ENCODE peak calls at places on chromosome 5, in nine cellular contexts. Y is bronchial epithelial cell, P is brain microvascular endothelial cell, N is dorsolateral prefrontal cortex, C is lung, Z is foreskin fibroblast, W is mammary epithelial cell, M is ovary, J is GM13977. K is an unnamed sample.

GRCh38 chr5:169856571-169856970 is 123.7 kb downstream of the INSYN2B start:
- DNase-seq in Y (peak; percentile 82), P (peak; percentile 89), N (no peak), C (no peak), Z (peak; percentile 77), W (peak; percentile 79), M (no peak), J (no peak), K (no peak)

GRCh38 chr5:111782171-111782570 is 25.2 kb upstream of the NREP start:
- DNase-seq in Y (peak; percentile 84), P (no peak), N (no peak), C (no peak), Z (peak; percentile 34), W (peak; percentile 6), M (no peak), J (no peak), K (no peak)

GRCh38 chr5:112492291-112492690 is 73.2 kb upstream of the EPB41L4A start:
- DNase-seq in Y (peak; percentile 66), P (peak; percentile 63), N (peak; percentile 50), C (peak; percentile 45), Z (peak; percentile 26), W (peak; percentile 69), M (no peak), J (peak; percentile 60), K (no peak)

GRCh38 chr5:71907589-71908145 is 188.6 kb downstream of the CARTPT start:
- DNase-seq in Y (no peak), P (no peak), N (no peak), C (no peak), Z (no peak), W (no peak), M (no peak), J (no peak), K (no peak)

GRCh38 chr5:180133971-180134508 is 62.5 kb upstream of the RNF130 start:
- DNase-seq in Y (no peak), P (no peak), N (no peak), C (no peak), Z (no peak), W (no peak), M (no peak), J (no peak), K (no peak)

GRCh38 chr5:10994088-10994986 is 233.3 kb upstream of the DAP start:
- DNase-seq in Y (no peak), P (no peak), N (no peak), C (no peak), Z (no peak), W (no peak), M (no peak), J (no peak), K (no peak)

GRCh38 chr5:157538311-157538710 is 37.3 kb downstream of the ADAM19 start:
- DNase-seq in Y (no peak), P (no peak), N (no peak), C (no peak), Z (no peak), W (no peak), M (no peak), J (no peak), K (no peak)

GRCh38 chr5:157540707-157541451 is 34.7 kb downstream of the ADAM19 start:
- DNase-seq in Y (peak; percentile 18), P (peak; percentile 72), N (no peak), C (peak; percentile 46), Z (no peak), W (peak; percentile 53), M (peak; percentile 23), J (peak; percentile 73), K (peak; percentile 37)

GRCh38 chr5:81420039-81420667 is 26.2 kb upstream of the ACOT12 start:
- DNase-seq in Y (peak; percentile 95), P (peak; percentile 91), N (no peak), C (no peak), Z (peak; percentile 85), W (peak; percentile 90), M (no peak), J (no peak), K (no peak)

GRCh38 chr5:81922790-81923398 is 48.9 kb upstream of the ATG10 start:
- DNase-seq in Y (no peak), P (no peak), N (no peak), C (no peak), Z (no peak), W (no peak), M (no peak), J (no peak), K (no peak)

GRCh38 chr5:103973669-103974068 is 411.1 kb upstream of the NUDT12 start:
- DNase-seq in Y (no peak), P (no peak), N (no peak), C (no peak), Z (no peak), W (no peak), M (no peak), J (no peak), K (no peak)

GRCh38 chr5:94745786-94746730 is 127.6 kb downstream of the SLF1 start:
- DNase-seq in Y (peak; percentile 93), P (peak; percentile 25), N (no peak), C (no peak), Z (no peak), W (peak; percentile 45), M (no peak), J (peak; percentile 56), K (no peak)

GRCh38 chr5:172722309-172722815 is 48.6 kb downstream of the DUSP1 start:
- DNase-seq in Y (no peak), P (no peak), N (no peak), C (no peak), Z (no peak), W (no peak), M (no peak), J (no peak), K (no peak)

GRCh38 chr5:142900926-142901325 is 130.7 kb downstream of the ARHGAP26 start:
- DNase-seq in Y (no peak), P (peak; percentile 54), N (no peak), C (no peak), Z (peak; percentile 39), W (peak; percentile 81), M (no peak), J (no peak), K (no peak)

DNA sequence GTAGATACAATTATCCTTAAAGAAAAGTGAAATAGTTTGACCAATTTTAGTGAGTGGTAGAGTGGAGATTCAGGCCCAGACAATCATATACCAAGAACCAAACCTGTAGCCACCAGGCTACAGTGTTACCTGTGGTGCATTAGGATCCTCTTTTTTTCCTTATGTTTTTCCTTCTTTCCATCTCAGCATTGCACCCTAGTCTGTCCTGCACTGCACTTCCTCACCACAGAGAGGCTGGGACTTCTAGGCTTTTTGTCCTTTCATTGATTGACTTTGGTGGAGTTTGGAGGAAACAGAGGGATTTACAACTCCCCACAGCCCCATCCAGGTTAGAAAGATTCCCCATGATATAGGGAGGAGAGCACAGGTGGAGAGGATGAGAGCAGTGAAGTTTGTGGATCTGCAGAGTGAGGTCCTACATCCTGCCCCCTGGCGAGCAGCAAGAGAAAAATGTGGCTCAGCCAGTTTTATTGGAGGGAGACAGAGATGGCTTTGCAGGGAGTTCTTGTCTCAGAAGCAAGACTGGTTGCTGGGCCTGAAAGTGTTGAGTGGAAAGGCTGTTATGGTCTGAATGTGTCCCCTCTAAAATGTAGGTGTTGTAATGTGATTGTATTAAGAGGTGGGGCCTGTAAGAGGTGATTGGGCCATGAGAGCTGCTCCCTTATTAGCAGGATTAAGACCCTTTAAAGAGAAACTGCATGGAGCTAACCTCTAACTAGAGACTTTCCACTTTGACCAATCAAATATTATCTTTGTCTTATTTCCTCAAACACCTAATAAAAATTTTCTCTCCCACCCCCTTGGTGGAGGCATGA is 36.2 kb downstream of the KIF4B start:
- DNase-seq in Y (peak; percentile 17), P (no peak), N (no peak), C (no peak), Z (no peak), W (peak; percentile 9), M (no peak), J (no peak), K (no peak)
- TF ChIP-seq CTCF in Y (peak; percentile 53), P (peak; percentile 61), N (no peak), C (no peak), Z (no peak), W (peak; percentile 47), M (no peak), J (peak; percentile 53), K (no peak)

DNA sequence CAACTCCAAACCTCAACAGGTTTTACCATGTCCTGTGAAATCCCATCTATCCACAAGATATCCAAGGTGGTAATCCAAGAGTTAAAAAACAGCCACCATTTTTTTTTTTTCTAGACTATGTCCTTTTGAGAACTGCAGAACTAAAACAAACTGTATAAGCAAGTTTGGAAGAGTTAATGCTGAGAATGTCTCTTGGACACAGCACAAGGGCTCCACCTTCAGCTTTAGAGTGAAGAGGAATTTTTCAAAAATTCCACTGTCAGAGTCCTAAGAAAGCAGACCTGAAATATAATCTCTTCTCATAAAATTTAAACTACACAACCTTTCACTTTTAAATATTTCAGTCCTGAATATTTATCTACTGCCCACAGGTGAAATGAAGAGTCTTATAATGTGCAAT is 167.8 kb upstream of the CCNG1 start:
- DNase-seq in Y (no peak), P (no peak), N (no peak), C (no peak), Z (no peak), W (no peak), M (no peak), J (no peak), K (no peak)
- TF ChIP-seq CTCF in Y (no peak), P (no peak), N (peak; percentile 20), C (no peak), Z (no peak), W (peak; percentile 39), M (no peak), J (peak; percentile 37), K (no peak)

DNA sequence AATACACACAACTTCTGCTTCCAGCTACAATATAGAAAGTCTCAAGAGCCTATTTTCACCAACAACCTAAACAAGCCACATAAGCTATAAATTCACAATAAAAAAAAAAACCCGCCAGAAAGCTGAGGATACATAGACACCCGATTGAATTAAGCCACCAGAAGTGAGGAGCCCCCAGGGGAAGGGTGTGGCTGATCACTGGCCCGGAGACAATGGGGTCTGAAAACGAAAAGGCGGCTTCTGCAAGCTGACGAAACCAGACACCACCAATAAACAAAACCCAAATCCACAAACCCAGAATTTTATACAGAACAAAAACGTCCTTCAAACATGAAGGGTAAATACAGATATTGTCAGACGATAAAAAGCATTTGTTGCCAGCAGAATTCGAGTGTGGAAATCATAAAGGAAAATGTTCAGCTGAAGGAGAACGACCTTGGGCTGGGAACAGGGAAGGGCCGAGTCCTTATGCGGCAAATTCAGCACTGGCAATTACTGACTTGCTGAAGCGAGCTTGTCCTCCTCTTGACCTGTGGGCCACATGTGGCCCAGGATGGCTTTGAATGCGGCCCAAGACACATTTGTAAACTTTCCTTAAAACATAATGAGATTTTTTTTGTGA is 39.6 kb upstream of the CEP72 start:
- DNase-seq in Y (no peak), P (no peak), N (no peak), C (no peak), Z (no peak), W (no peak), M (no peak), J (no peak), K (no peak)
- TF ChIP-seq CTCF in Y (no peak), P (no peak), N (no peak), C (no peak), Z (no peak), W (no peak), M (no peak), J (no peak), K (no peak)

DNA sequence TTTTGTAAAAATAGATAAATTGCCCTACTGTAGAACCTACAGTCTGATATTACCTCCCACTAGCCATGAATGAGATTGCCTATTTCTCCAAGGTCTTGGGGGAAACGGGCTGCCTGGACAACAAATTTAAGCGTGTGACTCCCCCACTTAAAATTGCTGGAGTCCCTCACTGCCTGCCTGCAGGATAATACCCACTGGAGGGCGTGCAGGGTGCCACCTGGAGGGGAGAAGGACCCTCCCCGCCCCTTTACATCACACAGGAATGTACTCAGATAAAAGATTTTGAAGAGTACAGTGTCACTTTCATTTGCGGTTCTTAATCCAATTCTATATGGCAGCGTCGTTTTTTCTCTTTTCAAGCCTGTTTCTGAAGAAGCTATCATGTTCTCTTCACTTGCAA is 6.2 kb upstream of the TRIM7 start:
- DNase-seq in Y (no peak), P (no peak), N (no peak), C (no peak), Z (no peak), W (no peak), M (no peak), J (no peak), K (no peak)
- TF ChIP-seq CTCF in Y (no peak), P (no peak), N (no peak), C (no peak), Z (no peak), W (no peak), M (no peak), J (peak; percentile 11), K (no peak)